ENCODE peak calls at places on chromosomes 4 and X, in nine cellular contexts. One of them, this sample, is unnamed.

GRCh38 chrX:28628101-28628500 is 40.9 kb downstream of the IL1RAPL1 start:
- DNase-seq in transverse colon: no peak
- DNase-seq in A549: no peak
- DNase-seq in HepG2: peak; percentile 1
- DNase-seq in GM12892: no peak
- DNase-seq in uterus: no peak
- DNase-seq in suprapubic skin: no peak
- DNase-seq in lower leg skin: no peak
- DNase-seq in IMR-90: no peak
- DNase-seq in this sample: no peak

GRCh38 chrX:25015486-25016360 is at the start of gene ARX:
- DNase-seq in transverse colon: peak; percentile 51
- DNase-seq in HepG2: peak; percentile 43
- DNase-seq in A549: peak; percentile 57
- DNase-seq in suprapubic skin: no peak
- DNase-seq in IMR-90: peak; percentile 42
- DNase-seq in uterus: no peak
- DNase-seq in GM12892: peak; percentile 64
- DNase-seq in lower leg skin: no peak
- DNase-seq in this sample: no peak

GRCh38 chr4:4387531-4388311 is 819 bp downstream of the NSG1 start:
- DNase-seq in suprapubic skin: no peak
- DNase-seq in IMR-90: no peak
- DNase-seq in GM12892: no peak
- DNase-seq in uterus: no peak
- DNase-seq in HepG2: no peak
- DNase-seq in lower leg skin: no peak
- DNase-seq in transverse colon: no peak
- DNase-seq in A549: no peak
- DNase-seq in this sample: no peak

GRCh38 chrX:75365243-75365975 is 91.5 kb downstream of the UPRT start:
- DNase-seq in GM12892: no peak
- DNase-seq in HepG2: no peak
- DNase-seq in A549: no peak
- DNase-seq in lower leg skin: no peak
- DNase-seq in suprapubic skin: no peak
- DNase-seq in uterus: no peak
- DNase-seq in IMR-90: no peak
- DNase-seq in transverse colon: no peak
- DNase-seq in this sample: no peak

GRCh38 chr4:119040711-119041185 is 94.9 kb upstream of the MYOZ2 start:
- DNase-seq in A549: no peak
- DNase-seq in HepG2: no peak
- DNase-seq in IMR-90: peak; percentile 93
- DNase-seq in transverse colon: no peak
- DNase-seq in GM12892: no peak
- DNase-seq in lower leg skin: no peak
- DNase-seq in suprapubic skin: no peak
- DNase-seq in uterus: no peak
- DNase-seq in this sample: no peak

GRCh38 chr4:128782076-128782715 is 27.3 kb upstream of the JADE1 start:
- DNase-seq in GM12892: no peak
- DNase-seq in IMR-90: peak; percentile 37
- DNase-seq in A549: peak; percentile 38
- DNase-seq in transverse colon: peak; percentile 50
- DNase-seq in lower leg skin: no peak
- DNase-seq in uterus: peak; percentile 20
- DNase-seq in HepG2: peak; percentile 28
- DNase-seq in suprapubic skin: no peak
- DNase-seq in this sample: no peak

GRCh38 chr4:28490669-28491068 is 1630.0 kb downstream of the STIM2 start:
- DNase-seq in transverse colon: no peak
- DNase-seq in IMR-90: peak; percentile 52
- DNase-seq in suprapubic skin: no peak
- DNase-seq in A549: no peak
- DNase-seq in HepG2: no peak
- DNase-seq in lower leg skin: no peak
- DNase-seq in uterus: no peak
- DNase-seq in GM12892: no peak
- DNase-seq in this sample: no peak

GRCh38 chr4:111923786-111924185 is 221.5 kb upstream of the FAM241A start:
- DNase-seq in HepG2: no peak
- DNase-seq in uterus: no peak
- DNase-seq in GM12892: no peak
- DNase-seq in IMR-90: no peak
- DNase-seq in lower leg skin: no peak
- DNase-seq in A549: no peak
- DNase-seq in suprapubic skin: no peak
- DNase-seq in transverse colon: no peak
- DNase-seq in this sample: no peak

GRCh38 chr4:60962286-60962685 is 237.8 kb upstream of the ADGRL3 start:
- DNase-seq in transverse colon: no peak
- DNase-seq in IMR-90: no peak
- DNase-seq in GM12892: no peak
- DNase-seq in lower leg skin: no peak
- DNase-seq in HepG2: no peak
- DNase-seq in uterus: no peak
- DNase-seq in A549: no peak
- DNase-seq in suprapubic skin: no peak
- DNase-seq in this sample: no peak

GRCh38 chr4:8123865-8124264 is 34.7 kb downstream of the ABLIM2 start:
- DNase-seq in HepG2: no peak
- DNase-seq in transverse colon: no peak
- DNase-seq in IMR-90: no peak
- DNase-seq in lower leg skin: no peak
- DNase-seq in uterus: no peak
- DNase-seq in A549: no peak
- DNase-seq in suprapubic skin: no peak
- DNase-seq in GM12892: no peak
- DNase-seq in this sample: no peak

GRCh38 chr4:8127051-8127798 is 31.4 kb downstream of the ABLIM2 start:
- DNase-seq in lower leg skin: no peak
- DNase-seq in A549: no peak
- DNase-seq in uterus: no peak
- DNase-seq in suprapubic skin: no peak
- DNase-seq in HepG2: no peak
- DNase-seq in GM12892: no peak
- DNase-seq in transverse colon: no peak
- DNase-seq in IMR-90: no peak
- DNase-seq in this sample: no peak

GRCh38 chr4:8123389-8123788 is 35.2 kb downstream of the ABLIM2 start:
- DNase-seq in HepG2: no peak
- DNase-seq in transverse colon: no peak
- DNase-seq in IMR-90: no peak
- DNase-seq in lower leg skin: no peak
- DNase-seq in suprapubic skin: no peak
- DNase-seq in A549: no peak
- DNase-seq in GM12892: no peak
- DNase-seq in uterus: no peak
- DNase-seq in this sample: no peak

GRCh38 chr4:8126523-8126922 is 32.1 kb downstream of the ABLIM2 start:
- DNase-seq in GM12892: no peak
- DNase-seq in lower leg skin: no peak
- DNase-seq in uterus: no peak
- DNase-seq in HepG2: no peak
- DNase-seq in A549: no peak
- DNase-seq in IMR-90: no peak
- DNase-seq in transverse colon: no peak
- DNase-seq in suprapubic skin: no peak
- DNase-seq in this sample: no peak

GRCh38 chr4:8125526-8126056 is 33.0 kb downstream of the ABLIM2 start:
- DNase-seq in A549: no peak
- DNase-seq in suprapubic skin: no peak
- DNase-seq in lower leg skin: no peak
- DNase-seq in transverse colon: no peak
- DNase-seq in uterus: no peak
- DNase-seq in IMR-90: no peak
- DNase-seq in GM12892: no peak
- DNase-seq in HepG2: no peak
- DNase-seq in this sample: no peak
- TF ChIP-seq POLR2A in A549: no peak
- TF ChIP-seq POLR2A in suprapubic skin: no peak
- TF ChIP-seq POLR2A in lower leg skin: no peak
- TF ChIP-seq POLR2A in transverse colon: no peak
- TF ChIP-seq POLR2A in uterus: no peak
- TF ChIP-seq POLR2A in IMR-90: no peak
- TF ChIP-seq POLR2A in GM12892: no peak
- TF ChIP-seq POLR2A in HepG2: no peak
- TF ChIP-seq POLR2A in this sample: no peak

DNA sequence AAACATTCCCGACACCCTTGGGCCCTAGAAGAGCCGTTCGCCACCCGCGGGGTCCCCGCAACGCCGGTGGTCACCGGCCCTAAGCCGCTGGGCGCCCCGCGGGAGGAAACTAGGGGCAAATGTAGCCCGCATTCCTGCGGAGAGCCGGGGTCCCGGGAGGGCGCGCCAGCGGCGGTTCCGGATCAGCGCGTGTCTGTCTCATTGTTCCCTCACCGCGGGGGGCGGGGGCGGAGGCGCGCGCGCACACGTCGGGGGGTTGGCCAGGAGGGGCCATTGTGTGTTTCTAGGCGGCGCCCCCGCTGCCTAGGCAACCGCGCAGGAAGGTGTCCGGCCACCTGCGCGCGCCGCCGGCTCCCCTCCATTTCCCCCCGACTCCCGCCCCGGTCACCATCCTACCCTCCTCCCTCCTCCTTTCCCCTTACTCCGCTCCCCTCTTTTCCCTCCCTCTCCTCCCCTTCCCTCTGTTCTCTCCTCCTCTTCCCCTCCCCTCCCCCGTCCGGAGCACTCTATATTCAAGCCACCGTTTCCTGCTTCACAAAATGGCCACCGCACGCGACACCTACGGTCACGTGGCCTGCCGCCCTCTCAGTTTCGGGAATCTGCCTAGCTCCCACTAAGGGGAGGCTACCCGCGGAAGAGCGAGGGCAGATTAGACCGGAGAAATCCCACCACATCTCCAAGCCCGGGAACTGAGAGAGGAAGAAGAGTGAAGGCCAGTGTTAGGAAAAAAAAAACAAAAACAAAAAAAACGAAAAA is 796 bp upstream of the DDX3X start:
- DNase-seq in transverse colon: peak; percentile 90
- DNase-seq in HepG2: peak; percentile 83
- DNase-seq in suprapubic skin: peak; percentile 95
- DNase-seq in A549: peak; percentile 96
- DNase-seq in GM12892: peak; percentile 86
- DNase-seq in IMR-90: peak; percentile 84
- DNase-seq in lower leg skin: peak; percentile 98
- DNase-seq in uterus: peak; percentile 87
- DNase-seq in this sample: peak; percentile 93
- TF ChIP-seq POLR2A in transverse colon: peak; percentile 81
- TF ChIP-seq POLR2A in HepG2: no peak
- TF ChIP-seq POLR2A in suprapubic skin: peak; percentile 76
- TF ChIP-seq POLR2A in A549: peak; percentile 53
- TF ChIP-seq POLR2A in GM12892: no peak
- TF ChIP-seq POLR2A in IMR-90: no peak
- TF ChIP-seq POLR2A in lower leg skin: no peak
- TF ChIP-seq POLR2A in uterus: peak; percentile 71
- TF ChIP-seq POLR2A in this sample: peak; percentile 59

DNA sequence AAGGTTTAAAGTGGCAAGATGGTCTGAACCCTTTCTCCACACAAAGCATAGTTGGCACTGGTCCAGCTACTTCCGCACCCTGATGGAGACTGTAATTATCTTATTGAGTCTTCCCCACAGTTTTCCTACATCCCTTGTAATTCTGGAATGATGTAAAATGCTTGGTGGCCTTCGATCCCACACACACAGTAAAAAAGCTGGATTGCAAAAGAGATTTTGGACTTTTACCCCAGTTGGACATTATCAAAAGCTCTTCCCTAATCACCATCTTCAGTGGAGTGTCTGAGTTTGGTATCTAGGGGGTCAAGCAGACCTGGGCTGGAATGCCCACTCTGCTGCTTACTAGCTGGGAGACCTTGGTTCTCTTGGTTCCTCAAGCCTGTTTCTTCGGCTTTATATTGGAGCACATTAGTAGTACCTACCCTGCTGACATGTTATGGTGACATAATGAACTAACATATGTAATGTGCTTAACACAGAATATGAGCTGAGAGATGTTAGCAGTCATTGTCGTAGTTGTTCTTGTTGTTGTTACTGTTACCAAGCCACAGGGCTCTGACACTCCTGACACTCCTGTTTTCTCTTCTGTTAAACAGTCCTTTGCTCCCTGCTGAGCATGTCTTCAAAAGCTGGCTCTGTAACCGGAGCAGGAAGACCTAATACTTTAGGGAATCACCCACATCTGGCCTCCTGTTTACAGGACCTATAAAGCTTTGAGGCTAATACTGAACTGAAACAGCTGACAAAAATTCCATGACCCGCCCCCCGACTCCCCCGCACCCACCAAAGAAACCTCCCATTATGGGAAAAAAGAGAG is 4.8 kb downstream of the SRPX2 start:
- DNase-seq in A549: peak; percentile 14
- DNase-seq in GM12892: no peak
- DNase-seq in lower leg skin: no peak
- DNase-seq in suprapubic skin: no peak
- DNase-seq in IMR-90: peak; percentile 84
- DNase-seq in HepG2: peak; percentile 60
- DNase-seq in uterus: peak; percentile 57
- DNase-seq in transverse colon: peak; percentile 20
- DNase-seq in this sample: no peak
- TF ChIP-seq POLR2A in A549: no peak
- TF ChIP-seq POLR2A in GM12892: no peak
- TF ChIP-seq POLR2A in lower leg skin: no peak
- TF ChIP-seq POLR2A in suprapubic skin: no peak
- TF ChIP-seq POLR2A in IMR-90: peak; percentile 45
- TF ChIP-seq POLR2A in HepG2: no peak
- TF ChIP-seq POLR2A in uterus: no peak
- TF ChIP-seq POLR2A in transverse colon: no peak
- TF ChIP-seq POLR2A in this sample: no peak

GRCh38 chr4:138241281-138242075 is 671 bp downstream of the SLC7A11 start:
- DNase-seq in uterus: no peak
- DNase-seq in A549: peak; percentile 72
- DNase-seq in GM12892: no peak
- DNase-seq in HepG2: no peak
- DNase-seq in IMR-90: peak; percentile 38
- DNase-seq in transverse colon: no peak
- DNase-seq in lower leg skin: no peak
- DNase-seq in suprapubic skin: no peak
- DNase-seq in this sample: no peak

GRCh38 chr4:138242830-138243149 is 641 bp upstream of the SLC7A11 start:
- DNase-seq in uterus: no peak
- DNase-seq in A549: no peak
- DNase-seq in IMR-90: no peak
- DNase-seq in transverse colon: no peak
- DNase-seq in GM12892: no peak
- DNase-seq in HepG2: no peak
- DNase-seq in suprapubic skin: no peak
- DNase-seq in lower leg skin: no peak
- DNase-seq in this sample: no peak

GRCh38 chr4:138239496-138239895 is 2.7 kb downstream of the SLC7A11 start:
- DNase-seq in transverse colon: no peak
- DNase-seq in GM12892: no peak
- DNase-seq in lower leg skin: no peak
- DNase-seq in A549: no peak
- DNase-seq in suprapubic skin: no peak
- DNase-seq in HepG2: no peak
- DNase-seq in IMR-90: no peak
- DNase-seq in uterus: no peak
- DNase-seq in this sample: no peak

GRCh38 chr4:138243369-138243768 is 1.2 kb upstream of the SLC7A11 start:
- DNase-seq in GM12892: no peak
- DNase-seq in uterus: no peak
- DNase-seq in A549: no peak
- DNase-seq in lower leg skin: no peak
- DNase-seq in suprapubic skin: no peak
- DNase-seq in HepG2: no peak
- DNase-seq in IMR-90: no peak
- DNase-seq in transverse colon: no peak
- DNase-seq in this sample: no peak

GRCh38 chr4:138242076-138242829 is at the start of gene SLC7A11:
- DNase-seq in suprapubic skin: no peak
- DNase-seq in transverse colon: peak; percentile 83
- DNase-seq in lower leg skin: no peak
- DNase-seq in GM12892: peak; percentile 12
- DNase-seq in A549: peak; percentile 97
- DNase-seq in HepG2: peak; percentile 97
- DNase-seq in uterus: peak; percentile 19
- DNase-seq in IMR-90: peak; percentile 100
- DNase-seq in this sample: no peak
- TF ChIP-seq POLR2A in suprapubic skin: no peak
- TF ChIP-seq POLR2A in transverse colon: peak; percentile 78
- TF ChIP-seq POLR2A in lower leg skin: no peak
- TF ChIP-seq POLR2A in GM12892: peak; percentile 73
- TF ChIP-seq POLR2A in A549: peak; percentile 30
- TF ChIP-seq POLR2A in HepG2: peak; percentile 74
- TF ChIP-seq POLR2A in uterus: peak; percentile 16
- TF ChIP-seq POLR2A in IMR-90: peak; percentile 95
- TF ChIP-seq POLR2A in this sample: no peak

This sample was measured in esophagus muscularis mucosa.